ENCODE peak calls at places on chromosomes 4 and X, in four cellular contexts. L is NCI-H1436, B is omental fat pad, Z is upper lobe of right lung. K is an unnamed sample.

GRCh38 chrX:68931345-68931744 is 102.5 kb downstream of the EFNB1 start:
- DNase-seq in L (no peak), B (no peak), Z (no peak), K (no peak)

GRCh38 chr4:113056318-113056717 is 6.9 kb downstream of the ANK2 start:
- DNase-seq in L (no peak), B (no peak), Z (no peak), K (no peak)

GRCh38 chr4:165383757-165384156 is 4.9 kb downstream of the CPE start:
- DNase-seq in L (peak), B (no peak), Z (no peak), K (no peak)

GRCh38 chrX:129779747-129780146 is at the start of gene SASH3:
- DNase-seq in L (no peak), B (no peak), Z (peak), K (no peak)

GRCh38 chr4:24664956-24665355 is 80.6 kb upstream of the DHX15 start:
- DNase-seq in L (no peak), B (no peak), Z (no peak), K (no peak)

GRCh38 chr4:16055937-16056336 is 27.9 kb downstream of the PROM1 start:
- DNase-seq in L (no peak), B (no peak), Z (no peak), K (no peak)

GRCh38 chr4:181938641-181939040 is 304.6 kb upstream of the TENM3 start:
- DNase-seq in L (no peak), B (no peak), Z (no peak), K (no peak)

GRCh38 chrX:48511561-48511960 is 2.8 kb downstream of the PORCN start:
- DNase-seq in L (peak), B (no peak), Z (no peak), K (no peak)

GRCh38 chr4:38948551-38948950 is 80.9 kb downstream of the FAM114A1 start:
- DNase-seq in L (no peak), B (no peak), Z (no peak), K (peak)

GRCh38 chrX:40105016-40105790 is 7.4 kb upstream of the BCOR start:
- DNase-seq in L (no peak), B (no peak), Z (peak), K (no peak)

GRCh38 chrX:17608898-17609297 is 128.4 kb upstream of the SCML1 start:
- DNase-seq in L (no peak), B (no peak), Z (no peak), K (no peak)

GRCh38 chr4:15690020-15690809 is 8.6 kb downstream of the FAM200B start:
- DNase-seq in L (no peak), B (no peak), Z (no peak), K (no peak)

GRCh38 chr4:144356941-144357381 is 216.4 kb upstream of the GYPA start:
- DNase-seq in L (no peak), B (no peak), Z (no peak), K (no peak)

GRCh38 chr4:4461850-4462249 is 74.9 kb downstream of the NSG1 start:
- DNase-seq in L (no peak), B (no peak), Z (peak), K (peak)

GRCh38 chr4:10773010-10773409 is 88.4 kb upstream of the CLNK start:
- DNase-seq in L (no peak), B (no peak), Z (no peak), K (no peak)

GRCh38 chr4:123599061-123599919 is 202.7 kb downstream of the SPRY1 start:
- DNase-seq in L (no peak), B (no peak), Z (no peak), K (no peak)

GRCh38 chr4:11765849-11766453 is 337.3 kb upstream of the HS3ST1 start:
- DNase-seq in L (no peak), B (no peak), Z (no peak), K (no peak)

GRCh38 chr4:76690091-76690905 is 207.6 kb downstream of the SOWAHB start:
- DNase-seq in L (no peak), B (no peak), Z (no peak), K (no peak)

GRCh38 chr4:138113819-138114415 is 128.2 kb downstream of the SLC7A11 start:
- DNase-seq in L (no peak), B (no peak), Z (no peak), K (no peak)

GRCh38 chr4:112664611-112665010 is 27.7 kb downstream of the LARP7 start:
- DNase-seq in L (no peak), B (no peak), Z (no peak), K (no peak)

GRCh38 chr4:65259251-65259650 is 411.0 kb downstream of the EPHA5 start:
- DNase-seq in L (no peak), B (no peak), Z (no peak), K (no peak)

GRCh38 chr4:108160741-108161352 is 7.9 kb downstream of the LEF1 start:
- DNase-seq in L (no peak), B (no peak), Z (no peak), K (no peak)

GRCh38 chr4:184309241-184310170 is 91.8 kb upstream of the ENPP6 start:
- DNase-seq in L (no peak), B (no peak), Z (no peak), K (no peak)

GRCh38 chr4:100095729-100096595 is 94.3 kb downstream of the DDIT4L start:
- DNase-seq in L (peak), B (peak), Z (peak), K (peak)

GRCh38 chr4:83219344-83219990 is 65.1 kb downstream of the COQ2 start:
- DNase-seq in L (no peak), B (no peak), Z (peak), K (no peak)

GRCh38 chrX:152958047-152958446 is 35.9 kb downstream of the PNMA5 start:
- DNase-seq in L (no peak), B (no peak), Z (no peak), K (no peak)

GRCh38 chrX:129980043-129980442 is 2.4 kb upstream of the BCORL1 start:
- DNase-seq in L (no peak), B (no peak), Z (peak), K (peak)

GRCh38 chr4:135515295-135515694 is 1313.7 kb upstream of the PABPC4L start:
- DNase-seq in L (no peak), B (no peak), Z (no peak), K (no peak)

K was measured in ureter.